ENCODE peak calls at places on chromosomes 16 and 17, in nine cellular contexts. U is HCT116; D is A549; X is activated T-cell treated with anti-CD3 and anti-CD28 coated beads, Interleukin-2, amount 50 U/mL, for 4 hours; G is activated CD8-positive, alpha-beta memory T cell treated with anti-CD3 and anti-CD28 coated beads for 4 hours; V is HFF-Myc; N is Ammon's horn; P is A172; L is NB4. M is an unnamed sample.

GRCh38 chr17:9236286-9237052 is 215.2 kb downstream of the NTN1 start:
- DNase-seq in L (no peak), X (no peak), V (no peak), G (no peak), D (no peak), U (no peak), P (no peak), N (no peak), M (no peak)

GRCh38 chr16:9911989-9912388 is 270.2 kb downstream of the GRIN2A start:
- DNase-seq in D (no peak), V (no peak), U (no peak), N (no peak), X (no peak), P (no peak), G (no peak), L (no peak), M (no peak)

GRCh38 chr17:1730345-1731193 is 6.1 kb downstream of the WDR81 start:
- DNase-seq in U (no peak), N (no peak), X (no peak), V (no peak), P (peak; percentile 83), D (no peak), L (no peak), G (no peak), M (peak; percentile 70)

GRCh38 chr17:64180089-64180488 is 50.1 kb upstream of the ERN1 start:
- DNase-seq in G (no peak), V (no peak), L (peak; percentile 86), P (no peak), D (no peak), U (no peak), X (no peak), N (no peak), M (no peak)

GRCh38 chr17:57407287-57408063 is 151.2 kb downstream of the MSI2 start:
- DNase-seq in L (no peak), X (no peak), U (no peak), G (no peak), P (no peak), N (no peak), V (no peak), D (no peak), M (no peak)

GRCh38 chr17:63475491-63476412 is 1.1 kb upstream of the ACE start:
- DNase-seq in G (no peak), N (no peak), D (no peak), V (no peak), U (no peak), X (no peak), L (no peak), P (no peak), M (no peak)

GRCh38 chr17:71975331-71975801 is 145.5 kb upstream of the SOX9 start:
- DNase-seq in L (no peak), X (no peak), V (no peak), D (no peak), P (peak; percentile 64), N (peak; percentile 29), G (no peak), U (no peak), M (no peak)

GRCh38 chr16:10997485-10997884 is 53.1 kb downstream of the CLEC16A start:
- DNase-seq in P (no peak), N (no peak), L (no peak), V (no peak), U (no peak), X (no peak), D (no peak), G (no peak), M (no peak)

GRCh38 chr16:75475420-75475847 is 10.9 kb upstream of the TMEM170A start:
- DNase-seq in X (no peak), V (no peak), L (no peak), U (no peak), P (no peak), D (no peak), G (no peak), N (no peak), M (no peak)

GRCh38 chr16:5820472-5820871 is 722.9 kb upstream of the EEF2KMT start:
- DNase-seq in L (no peak), X (no peak), G (no peak), N (no peak), V (no peak), P (no peak), U (no peak), D (no peak), M (peak; percentile 63)

GRCh38 chr16:20920091-20920490 is 19.5 kb downstream of the LYRM1 start:
- DNase-seq in L (no peak), U (no peak), N (no peak), V (no peak), G (no peak), D (no peak), X (no peak), P (no peak), M (no peak)

GRCh38 chr17:48644910-48645557 is 18.9 kb upstream of the HOXB9 start:
- DNase-seq in X (no peak), L (no peak), D (no peak), G (no peak), N (no peak), U (no peak), V (no peak), P (no peak), M (no peak)

GRCh38 chr16:86298166-86299131 is 211.9 kb upstream of the FOXF1 start:
- DNase-seq in D (no peak), X (no peak), V (no peak), P (peak; percentile 18), U (no peak), N (no peak), L (peak; percentile 74), G (no peak), M (no peak)

GRCh38 chr16:86317617-86318021 is 192.7 kb upstream of the FOXF1 start:
- DNase-seq in V (no peak), L (no peak), D (no peak), X (no peak), U (no peak), G (no peak), P (no peak), N (no peak), M (no peak)

GRCh38 chr16:3066440-3066748 is 954 bp downstream of the IL32 start:
- DNase-seq in X (no peak), U (no peak), G (no peak), L (no peak), D (no peak), V (no peak), N (no peak), P (no peak), M (no peak)

GRCh38 chr17:280216-280615 is 72.4 kb downstream of the RPH3AL start:
- DNase-seq in L (no peak), G (no peak), V (no peak), N (no peak), X (no peak), U (no peak), P (no peak), D (no peak), M (no peak)

GRCh38 chr17:55513885-55514590 is 2.8 kb upstream of the SMIM36 start:
- DNase-seq in N (peak; percentile 79), U (peak; percentile 70), P (peak; percentile 61), G (peak; percentile 21), X (peak; percentile 57), D (peak; percentile 79), V (peak; percentile 39), L (peak; percentile 64), M (peak; percentile 47)

GRCh38 chr16:84672276-84673202 is 24.2 kb downstream of the KLHL36 start:
- DNase-seq in G (peak; percentile 65), P (peak; percentile 78), L (peak; percentile 88), V (peak; percentile 39), N (peak; percentile 83), U (peak; percentile 48), X (peak; percentile 86), D (peak; percentile 68), M (peak; percentile 48)

GRCh38 chr16:47142469-47143328 is 1.0 kb downstream of the NETO2 start:
- DNase-seq in P (peak; percentile 21), D (peak; percentile 36), U (no peak), G (no peak), L (peak; percentile 82), V (no peak), N (peak; percentile 17), X (peak; percentile 8), M (no peak)

GRCh38 chr17:80785477-80786178 is 206.0 kb upstream of the CHMP6 start:
- DNase-seq in P (no peak), U (no peak), L (no peak), V (no peak), N (peak; percentile 59), X (no peak), G (no peak), D (no peak), M (no peak)

GRCh38 chr17:59435238-59435637 is 103.8 kb downstream of the YPEL2 start:
- DNase-seq in L (no peak), N (no peak), U (no peak), D (no peak), X (no peak), G (no peak), P (peak; percentile 42), V (no peak), M (peak; percentile 67)

GRCh38 chr17:71071837-71072236 is 902.5 kb downstream of the KCNJ2 start:
- DNase-seq in N (no peak), G (no peak), V (peak; percentile 84), X (no peak), P (peak; percentile 99), L (peak; percentile 74), D (peak; percentile 92), U (peak; percentile 98), M (peak; percentile 92)

GRCh38 chr16:12728471-12728870 is 75.2 kb downstream of the CPPED1 start:
- DNase-seq in L (no peak), D (no peak), U (no peak), N (no peak), G (no peak), P (peak; percentile 44), X (no peak), V (no peak), M (no peak)

GRCh38 chr17:82316651-82317393 is 586 bp downstream of the CD7 start:
- DNase-seq in V (no peak), U (no peak), L (no peak), G (no peak), N (no peak), D (no peak), P (no peak), X (no peak), M (no peak)

GRCh38 chr17:69607162-69607834 is 192.8 kb downstream of the MAP2K6 start:
- DNase-seq in N (peak; percentile 91), U (peak; percentile 57), X (no peak), V (peak; percentile 79), P (peak; percentile 53), G (no peak), D (peak; percentile 85), L (peak; percentile 50), M (peak; percentile 67)

GRCh38 chr16:46756772-46757171 is 8.6 kb upstream of the MYLK3 start:
- DNase-seq in L (no peak), N (no peak), G (no peak), X (no peak), V (no peak), D (no peak), U (no peak), P (no peak), M (no peak)

GRCh38 chr17:16211601-16212000 is 3.7 kb downstream of the NCOR1 start:
- DNase-seq in V (no peak), G (no peak), X (no peak), D (no peak), N (no peak), U (no peak), L (no peak), P (no peak), M (no peak)

GRCh38 chr17:48722924-48723554 is at the start of gene PRAC2:
- DNase-seq in D (no peak), G (no peak), N (no peak), X (no peak), P (no peak), U (no peak), L (no peak), V (no peak), M (no peak)

GRCh38 chr17:50396261-50397110 is 837 bp downstream of the LRRC59 start:
- DNase-seq in D (peak; percentile 70), X (peak; percentile 13), N (no peak), P (peak; percentile 46), V (no peak), L (peak; percentile 61), U (no peak), G (no peak), M (peak; percentile 42)

GRCh38 chr17:27473190-27473747 is 17.0 kb downstream of the KSR1 start:
- DNase-seq in G (no peak), P (no peak), V (no peak), U (no peak), D (no peak), N (no peak), L (no peak), X (no peak), M (no peak)

GRCh38 chr17:607341-608060 is 107.1 kb downstream of the VPS53 start:
- DNase-seq in N (no peak), L (no peak), X (no peak), U (no peak), P (no peak), V (no peak), D (no peak), G (no peak), M (no peak)

M was measured in RCC 7860.